ENCODE peak calls at places on chromosomes 16 and 17, in eight cellular contexts. L is CD4-positive, CD25-positive, alpha-beta regulatory T cell; O is lung; N is adrenal gland; W is left lung; R is CD8-positive, alpha-beta T cell; T is CD4-positive, alpha-beta T cell; E is AG04450. F is an unnamed sample.

GRCh38 chr17:80991645-80992076 is at the start of gene CHMP6:
- DNase-seq in L (peak), O (peak), N (peak), W (peak), R (peak), T (peak), E (peak), F (peak)

GRCh38 chr17:21007646-21008045 is 35.2 kb downstream of the USP22 start:
- DNase-seq in L (no peak), O (no peak), N (no peak), W (no peak), R (no peak), T (no peak), E (no peak), F (no peak)

GRCh38 chr17:3961564-3962047 is 2.6 kb downstream of the ATP2A3 start:
- DNase-seq in L (peak), O (no peak), N (no peak), W (peak), R (peak), T (no peak), E (no peak), F (no peak)

GRCh38 chr16:27742333-27742732 is 192.4 kb downstream of the KATNIP start:
- DNase-seq in L (no peak), O (no peak), N (no peak), W (no peak), R (no peak), T (no peak), E (no peak), F (no peak)

GRCh38 chr17:59845595-59846390 is 47.0 kb downstream of the TUBD1 start:
- DNase-seq in L (no peak), O (peak), N (peak), W (peak), R (no peak), T (no peak), E (no peak), F (peak)

GRCh38 chr17:55056530-55056929 is 88.0 kb downstream of the STXBP4 start:
- DNase-seq in L (no peak), O (peak), N (no peak), W (no peak), R (no peak), T (no peak), E (no peak), F (peak)

GRCh38 chr17:71438631-71439146 is 682.1 kb upstream of the SOX9 start:
- DNase-seq in L (no peak), O (peak), N (no peak), W (peak), R (no peak), T (no peak), E (peak), F (no peak)

GRCh38 chr17:7380855-7381683 is at the start of gene TNK1:
- DNase-seq in L (no peak), O (peak), N (no peak), W (peak), R (no peak), T (no peak), E (no peak), F (peak)

GRCh38 chr17:17849147-17849820 is 12.5 kb upstream of the SREBF1 start:
- DNase-seq in L (peak), O (peak), N (peak), W (peak), R (peak), T (peak), E (no peak), F (no peak)

GRCh38 chr17:68693466-68693865 is 92.3 kb upstream of the FAM20A start:
- DNase-seq in L (no peak), O (no peak), N (no peak), W (no peak), R (no peak), T (no peak), E (no peak), F (no peak)

GRCh38 chr16:8931864-8932263 is 31.8 kb downstream of the USP7 start:
- DNase-seq in L (peak), O (no peak), N (peak), W (no peak), R (peak), T (peak), E (peak), F (no peak)

GRCh38 chr16:83652898-83653297 is 154.9 kb upstream of the HSBP1 start:
- DNase-seq in L (no peak), O (no peak), N (no peak), W (no peak), R (no peak), T (no peak), E (no peak), F (no peak)

GRCh38 chr17:10114931-10115535 is 83.4 kb downstream of the GAS7 start:
- DNase-seq in L (no peak), O (peak), N (peak), W (peak), R (peak), T (peak), E (peak), F (no peak)

GRCh38 chr17:41642252-41643156 is 18.1 kb upstream of the KRT17 start:
- DNase-seq in L (no peak), O (no peak), N (no peak), W (no peak), R (no peak), T (no peak), E (no peak), F (no peak)

GRCh38 chr17:70040336-70040735 is 34.7 kb upstream of the KCNJ16 start:
- DNase-seq in L (no peak), O (no peak), N (no peak), W (no peak), R (no peak), T (no peak), E (no peak), F (no peak)

GRCh38 chr17:67055041-67055443 is 10.7 kb downstream of the CACNG1 start:
- DNase-seq in L (no peak), O (peak), N (no peak), W (no peak), R (no peak), T (no peak), E (no peak), F (peak)

GRCh38 chr17:66676421-66676820 is 158.5 kb upstream of the CACNG5 start:
- DNase-seq in L (no peak), O (peak), N (no peak), W (peak), R (no peak), T (no peak), E (no peak), F (peak)

GRCh38 chr17:44321246-44322120 is 3.1 kb downstream of the SLC25A39 start:
- DNase-seq in L (no peak), O (no peak), N (no peak), W (no peak), R (no peak), T (no peak), E (no peak), F (no peak)

GRCh38 chr16:86476956-86477530 is 33.3 kb upstream of the FOXF1 start:
- DNase-seq in L (no peak), O (no peak), N (no peak), W (no peak), R (no peak), T (no peak), E (no peak), F (no peak)

GRCh38 chr17:76948726-76949342 is 80.6 kb downstream of the MGAT5B start:
- DNase-seq in L (no peak), O (no peak), N (no peak), W (no peak), R (no peak), T (no peak), E (no peak), F (no peak)

GRCh38 chr16:70765491-70765890 is 35.5 kb downstream of the VAC14 start:
- DNase-seq in L (no peak), O (no peak), N (no peak), W (no peak), R (no peak), T (no peak), E (no peak), F (no peak)

GRCh38 chr16:13254998-13255614 is 353.7 kb downstream of the SHISA9 start:
- DNase-seq in L (no peak), O (no peak), N (no peak), W (no peak), R (no peak), T (no peak), E (no peak), F (no peak)

GRCh38 chr16:49857423-49858181 is 1.7 kb upstream of the ZNF423 start:
- DNase-seq in L (peak), O (peak), N (peak), W (no peak), R (no peak), T (no peak), E (no peak), F (peak)

GRCh38 chr17:1577186-1577585 is 14.6 kb upstream of the PITPNA start:
- DNase-seq in L (no peak), O (peak), N (peak), W (peak), R (no peak), T (no peak), E (peak), F (peak)

GRCh38 chr16:16915771-16916170 is 536.8 kb downstream of the NPIPA7 start:
- DNase-seq in L (no peak), O (no peak), N (peak), W (no peak), R (no peak), T (no peak), E (no peak), F (no peak)

GRCh38 chr16:55367796-55368195 is 43.8 kb downstream of the IRX6 start:
- DNase-seq in L (no peak), O (no peak), N (no peak), W (no peak), R (no peak), T (no peak), E (no peak), F (no peak)

GRCh38 chr17:71304498-71305158 is 816.2 kb upstream of the SOX9 start:
- DNase-seq in L (no peak), O (no peak), N (no peak), W (no peak), R (no peak), T (no peak), E (no peak), F (no peak)

GRCh38 chr17:81731271-81731670 is 19.2 kb downstream of the SLC25A10 start:
- DNase-seq in L (no peak), O (no peak), N (no peak), W (no peak), R (no peak), T (no peak), E (no peak), F (peak)

GRCh38 chr16:3730161-3731125 is 13.1 kb upstream of the TRAP1 start:
- DNase-seq in L (no peak), O (no peak), N (peak), W (no peak), R (no peak), T (no peak), E (no peak), F (no peak)

GRCh38 chr17:36675250-36675649 is 73.9 kb downstream of the MRM1 start:
- DNase-seq in L (no peak), O (no peak), N (no peak), W (no peak), R (peak), T (no peak), E (no peak), F (no peak)

GRCh38 chr17:35788504-35788998 is 6.9 kb downstream of the MMP28 start:
- DNase-seq in L (no peak), O (no peak), N (peak), W (no peak), R (no peak), T (no peak), E (no peak), F (no peak)

GRCh38 chr17:60388742-60389141 is 3.2 kb downstream of the USP32 start:
- DNase-seq in L (no peak), O (no peak), N (no peak), W (no peak), R (no peak), T (no peak), E (no peak), F (no peak)

GRCh38 chr17:81509048-81509686 is 3.4 kb downstream of the ACTG1 start:
- DNase-seq in L (no peak), O (no peak), N (no peak), W (no peak), R (no peak), T (no peak), E (no peak), F (peak)

GRCh38 chr17:82003411-82004381 is 19.0 kb downstream of the CENPX start:
- DNase-seq in L (no peak), O (no peak), N (peak), W (peak), R (no peak), T (no peak), E (peak), F (no peak)

GRCh38 chr17:47170710-47171109 is 18.4 kb downstream of the CDC27 start:
- DNase-seq in L (no peak), O (no peak), N (no peak), W (no peak), R (no peak), T (no peak), E (no peak), F (no peak)

GRCh38 chr17:72661093-72661944 is 431.2 kb downstream of the SLC39A11 start:
- DNase-seq in L (no peak), O (no peak), N (no peak), W (no peak), R (no peak), T (no peak), E (no peak), F (no peak)

GRCh38 chr16:10997485-10997884 is 53.1 kb downstream of the CLEC16A start:
- DNase-seq in L (no peak), O (no peak), N (no peak), W (no peak), R (no peak), T (no peak), E (no peak), F (no peak)

GRCh38 chr16:10993649-10994048 is 49.3 kb downstream of the CLEC16A start:
- DNase-seq in L (no peak), O (no peak), N (no peak), W (no peak), R (no peak), T (no peak), E (no peak), F (no peak)

GRCh38 chr16:10992797-10993196 is 48.4 kb downstream of the CLEC16A start:
- DNase-seq in L (no peak), O (no peak), N (peak), W (no peak), R (no peak), T (no peak), E (peak), F (no peak)

GRCh38 chr16:10994571-10994970 is 50.2 kb downstream of the CLEC16A start:
- DNase-seq in L (no peak), O (no peak), N (no peak), W (no peak), R (no peak), T (no peak), E (no peak), F (no peak)

DNA sequence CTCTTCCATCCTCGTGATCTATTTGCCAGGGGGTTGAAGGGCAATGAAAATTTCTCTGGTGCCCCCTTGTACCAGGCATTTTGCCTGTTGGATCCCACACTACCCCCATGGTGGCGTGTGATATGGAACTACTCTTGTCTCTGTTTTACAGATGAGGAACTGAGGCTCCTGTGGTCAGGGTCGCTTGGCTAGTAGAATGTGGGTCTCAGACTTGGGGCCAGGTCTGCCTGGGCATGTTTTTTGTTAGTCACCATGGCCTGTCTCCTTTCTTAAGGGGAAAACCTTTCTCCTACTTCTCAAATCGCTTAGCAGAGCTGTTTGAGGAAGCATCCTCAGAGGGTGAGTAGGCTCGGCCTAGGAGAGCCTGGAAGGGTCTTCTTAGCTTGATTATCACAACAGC is 51.2 kb downstream of the CLEC16A start:
- DNase-seq in L (no peak), O (no peak), N (no peak), W (no peak), R (no peak), T (no peak), E (no peak), F (no peak)
- H3K27ac ChIP-seq in L (no peak), O (no peak), N (no peak), W (no peak), R (no peak), T (no peak), E (no peak), F (no peak)

GRCh38 chr16:56933828-56934598 is 2.1 kb downstream of the HERPUD1 start:
- DNase-seq in L (no peak), O (no peak), N (no peak), W (no peak), R (no peak), T (no peak), E (no peak), F (no peak)
- H3K27ac ChIP-seq in L (peak), O (peak), N (peak), W (peak), R (peak), T (no peak), E (no peak), F (peak)

GRCh38 chr17:78572277-78573205 is 4.7 kb downstream of the DNAH17 start:
- DNase-seq in L (no peak), O (no peak), N (no peak), W (no peak), R (no peak), T (no peak), E (no peak), F (no peak)

GRCh38 chr17:78568494-78569115 is 8.6 kb downstream of the DNAH17 start:
- DNase-seq in L (no peak), O (no peak), N (no peak), W (no peak), R (no peak), T (no peak), E (no peak), F (no peak)

GRCh38 chr17:78563189-78564145 is 13.7 kb downstream of the DNAH17 start:
- DNase-seq in L (no peak), O (no peak), N (peak), W (no peak), R (no peak), T (no peak), E (no peak), F (peak)

GRCh38 chr17:78571329-78571728 is 5.9 kb downstream of the DNAH17 start:
- DNase-seq in L (no peak), O (no peak), N (no peak), W (no peak), R (no peak), T (no peak), E (no peak), F (no peak)

DNA sequence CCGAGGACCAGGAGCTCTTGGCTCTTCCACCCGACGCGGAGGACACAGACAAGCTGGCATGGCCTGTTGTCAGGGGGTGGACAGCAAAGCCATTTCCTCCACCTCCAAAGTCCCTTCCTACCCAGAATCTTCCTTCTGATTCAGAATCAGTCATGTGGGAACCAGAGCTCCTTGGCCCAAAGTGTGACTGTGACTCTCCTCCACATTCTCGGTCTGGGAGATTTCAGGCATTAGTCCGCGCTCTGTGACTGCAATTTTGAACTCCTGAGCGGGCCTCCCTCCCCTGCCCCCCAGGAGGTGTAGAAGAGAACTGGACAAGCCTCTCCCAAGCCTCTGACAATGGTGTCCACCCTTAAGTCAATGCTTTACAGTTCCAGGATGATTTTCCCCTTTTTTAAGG is 9.1 kb downstream of the DNAH17 start:
- DNase-seq in L (no peak), O (no peak), N (no peak), W (no peak), R (no peak), T (no peak), E (no peak), F (no peak)
- H3K27ac ChIP-seq in L (no peak), O (no peak), N (no peak), W (no peak), R (no peak), T (no peak), E (no peak), F (no peak)

DNA sequence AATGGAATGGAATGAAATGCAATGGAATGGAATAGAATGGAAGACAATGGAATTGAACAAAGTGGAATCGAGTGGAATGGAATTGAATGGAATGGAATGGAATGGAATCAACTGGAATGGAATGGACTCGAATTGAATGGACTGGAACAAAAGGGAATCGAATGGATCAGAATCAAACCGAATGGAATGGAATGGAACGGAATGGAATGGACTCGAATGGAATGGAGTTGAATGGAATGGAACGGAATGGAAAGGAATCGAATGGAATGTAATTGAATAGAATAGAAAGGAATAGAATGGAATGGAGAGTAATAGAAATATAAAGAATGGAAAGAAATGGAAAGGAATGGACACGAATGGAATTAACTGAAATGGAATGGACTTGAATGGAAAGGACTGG is 475.2 kb upstream of the WSB1 start:
- DNase-seq in L (no peak), O (no peak), N (no peak), W (no peak), R (no peak), T (no peak), E (peak), F (no peak)
- H3K27ac ChIP-seq in L (no peak), O (no peak), N (no peak), W (no peak), R (no peak), T (no peak), E (no peak), F (no peak)

DNA sequence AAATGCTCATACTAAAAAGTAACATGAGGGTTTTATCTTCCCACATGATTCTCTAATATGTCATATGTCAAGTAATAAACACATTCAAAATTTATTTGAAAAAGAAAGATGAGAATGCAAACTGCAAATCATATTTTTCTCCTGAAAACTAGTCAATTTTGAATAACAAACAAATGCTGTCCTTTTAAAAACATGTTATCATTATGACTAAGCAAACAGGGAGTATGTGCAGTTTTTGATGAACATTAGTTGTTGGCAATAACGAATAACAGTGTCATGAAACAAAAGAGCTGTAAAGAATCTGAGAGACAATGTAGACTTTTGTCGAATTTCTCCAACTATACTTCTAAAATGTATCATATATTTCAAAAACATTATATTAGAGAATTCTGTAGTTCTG is 34.8 kb downstream of the RPGRIP1L start:
- DNase-seq in L (no peak), O (no peak), N (no peak), W (no peak), R (no peak), T (no peak), E (no peak), F (no peak)
- H3K27ac ChIP-seq in L (no peak), O (no peak), N (no peak), W (no peak), R (no peak), T (no peak), E (no peak), F (no peak)

GRCh38 chr17:51056813-51057510 is 63.7 kb downstream of the SPAG9 start:
- DNase-seq in L (peak), O (no peak), N (peak), W (no peak), R (no peak), T (no peak), E (peak), F (no peak)

GRCh38 chr17:51059781-51060180 is 60.9 kb downstream of the SPAG9 start:
- DNase-seq in L (no peak), O (no peak), N (no peak), W (no peak), R (no peak), T (no peak), E (no peak), F (no peak)

GRCh38 chr17:51054748-51055147 is 65.9 kb downstream of the SPAG9 start:
- DNase-seq in L (no peak), O (no peak), N (no peak), W (no peak), R (no peak), T (no peak), E (no peak), F (no peak)

GRCh38 chr17:51060396-51060795 is 60.3 kb downstream of the SPAG9 start:
- DNase-seq in L (no peak), O (no peak), N (no peak), W (no peak), R (no peak), T (no peak), E (no peak), F (no peak)

DNA sequence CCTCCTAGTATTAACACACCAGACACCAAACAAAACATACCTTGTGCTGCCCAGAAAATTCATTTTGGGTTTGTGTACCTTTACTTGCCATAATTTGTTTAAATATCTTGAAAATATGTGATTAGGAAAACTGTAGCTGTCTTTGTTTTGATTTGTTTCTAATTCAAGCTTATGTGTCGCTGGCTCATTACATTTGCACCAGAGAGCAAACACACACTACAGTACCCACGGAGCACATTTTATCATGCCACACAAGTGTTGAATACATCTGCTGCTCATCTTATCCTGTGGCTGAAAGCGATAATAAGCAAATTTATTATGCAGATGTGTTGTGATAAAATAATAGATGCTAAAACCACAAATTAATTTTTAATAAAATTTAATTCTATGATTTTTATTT is 63.1 kb downstream of the SPAG9 start:
- DNase-seq in L (no peak), O (no peak), N (no peak), W (no peak), R (no peak), T (no peak), E (no peak), F (no peak)
- H3K27ac ChIP-seq in L (no peak), O (no peak), N (peak), W (peak), R (no peak), T (no peak), E (peak), F (peak)